ENCODE peak calls at places on chromosomes 5 and 9, in seven cellular contexts. R is fibroblast of lung, V is keratinocyte, I is mesenchymal stem cell, H is neural progenitor cell, Y is MM.1S, B is astrocyte. O is an unnamed sample.
A peak's percentile ranks its signal among the peaks of the same experiment; 100 is the strongest.

GRCh38 chr9:100714372-100715099 is 136.7 kb downstream of the CAVIN4 start:
- DNase-seq in H (peak; percentile 83), B (peak; percentile 7), I (peak; percentile 2), Y (peak; percentile 53), V (peak; percentile 15), R (peak; percentile 21), O (no peak)

GRCh38 chr9:111350556-111350955 is 20.5 kb upstream of the OR2K2 start:
- DNase-seq in R (no peak), B (peak; percentile 1), I (no peak), V (no peak), H (no peak), Y (no peak), O (no peak)

GRCh38 chr5:24509943-24510342 is 134.8 kb downstream of the CDH10 start:
- DNase-seq in I (no peak), H (no peak), R (no peak), Y (no peak), V (no peak), B (no peak), O (no peak)

GRCh38 chr5:89042746-89043145 is 159.8 kb upstream of the MEF2C start:
- DNase-seq in B (no peak), Y (no peak), H (no peak), I (no peak), V (no peak), R (no peak), O (no peak)

GRCh38 chr9:23824241-23825142 is 1.5 kb downstream of the ELAVL2 start:
- DNase-seq in V (no peak), B (peak; percentile 13), I (peak; percentile 11), R (peak; percentile 36), H (peak; percentile 90), Y (no peak), O (no peak)

GRCh38 chr9:1429328-1429727 is 379.2 kb downstream of the DMRT2 start:
- DNase-seq in V (no peak), B (no peak), I (no peak), R (no peak), Y (no peak), H (no peak), O (no peak)

GRCh38 chr9:126781717-126782388 is 23.0 kb upstream of the ZBTB43 start:
- DNase-seq in V (no peak), R (peak; percentile 49), B (peak; percentile 21), I (peak; percentile 74), H (peak; percentile 93), Y (peak; percentile 63), O (peak; percentile 63)

GRCh38 chr9:74645007-74645639 is 148.0 kb downstream of the RORB start:
- DNase-seq in H (peak; percentile 69), I (peak; percentile 5), R (peak; percentile 9), V (no peak), B (no peak), Y (peak; percentile 35), O (no peak)

GRCh38 chr5:172745836-172746235 is 25.2 kb downstream of the DUSP1 start:
- DNase-seq in R (no peak), Y (no peak), V (no peak), H (no peak), I (no peak), B (no peak), O (no peak)

GRCh38 chr5:135600141-135600570 is 21.4 kb upstream of the CXCL14 start:
- DNase-seq in V (no peak), H (no peak), B (no peak), Y (no peak), R (no peak), I (no peak), O (no peak)

GRCh38 chr9:131591845-131592208 is 46.5 kb downstream of the PRRT1B start:
- DNase-seq in Y (no peak), H (no peak), R (no peak), V (no peak), I (no peak), B (no peak), O (no peak)

GRCh38 chr5:154756203-154756870 is 1.2 kb downstream of the LARP1 start:
- DNase-seq in I (peak; percentile 45), B (no peak), Y (peak; percentile 40), V (no peak), H (peak; percentile 54), R (no peak), O (peak; percentile 60)

GRCh38 chr5:154757647-154758406 is 2.6 kb downstream of the LARP1 start:
- DNase-seq in R (peak; percentile 57), Y (no peak), I (peak; percentile 43), H (peak; percentile 22), B (peak; percentile 50), V (no peak), O (no peak)

GRCh38 chr5:154756871-154757646 is 1.9 kb downstream of the LARP1 start:
- DNase-seq in R (peak; percentile 57), V (no peak), Y (peak; percentile 38), B (no peak), H (peak; percentile 71), I (peak; percentile 48), O (peak; percentile 34)

GRCh38 chr5:154758977-154759376 is 3.8 kb downstream of the LARP1 start:
- DNase-seq in H (no peak), V (no peak), B (no peak), R (no peak), I (no peak), Y (no peak), O (peak; percentile 50)

GRCh38 chr5:154758501-154758900 is 3.3 kb downstream of the LARP1 start:
- DNase-seq in I (peak; percentile 46), V (no peak), R (no peak), H (no peak), Y (no peak), B (no peak), O (no peak)
- H3K4me1 ChIP-seq in I (peaks cover 12% of the 10 kb centered on the region), V (peaks cover 38% of the 10 kb centered on the region), R (peaks cover 17% of the 10 kb centered on the region), H (peaks cover 52% of the 10 kb centered on the region), Y (peaks cover 45% of the 10 kb centered on the region), B (peaks cover 24% of the 10 kb centered on the region), O (peaks cover 49% of the 10 kb centered on the region)

GRCh38 chr5:93099902-93100347 is 481.1 kb downstream of the NR2F1-AS1 start:
- DNase-seq in V (no peak), I (no peak), Y (no peak), R (peak; percentile 32), H (no peak), B (peak; percentile 20), O (no peak)

GRCh38 chr5:93092349-93093105 is 488.5 kb downstream of the NR2F1-AS1 start:
- DNase-seq in V (no peak), I (no peak), B (peak; percentile 49), Y (no peak), R (peak; percentile 62), H (no peak), O (no peak)

GRCh38 chr5:93100976-93101375 is 480.0 kb downstream of the NR2F1-AS1 start:
- DNase-seq in R (peak; percentile 52), H (no peak), Y (no peak), V (no peak), I (no peak), B (peak; percentile 35), O (no peak)

GRCh38 chr5:93100433-93100832 is 480.6 kb downstream of the NR2F1-AS1 start:
- DNase-seq in H (no peak), Y (no peak), B (peak; percentile 82), V (no peak), R (peak; percentile 85), I (peak; percentile 62), O (no peak)

GRCh38 chr5:93096561-93096960 is 484.5 kb downstream of the NR2F1-AS1 start:
- DNase-seq in Y (no peak), H (no peak), B (no peak), I (no peak), R (no peak), V (no peak), O (no peak)
- H2AFZ ChIP-seq in Y (no peak overlapping the region), H (no peak overlapping the region), B (no peak overlapping the region), I (no peak overlapping the region), R (no peak overlapping the region), V (no peak overlapping the region), O (no peak overlapping the region)

GRCh38 chr5:113205323-113205722 is 228.7 kb downstream of the DCP2 start:
- DNase-seq in B (no peak), V (no peak), Y (no peak), I (no peak), R (no peak), H (no peak), O (peak; percentile 46)

GRCh38 chr5:113204525-113205161 is 228.0 kb downstream of the DCP2 start:
- DNase-seq in Y (no peak), I (peak; percentile 58), H (no peak), R (peak; percentile 59), B (peak; percentile 49), V (peak; percentile 42), O (peak; percentile 33)

GRCh38 chr5:113202904-113203716 is 226.5 kb downstream of the DCP2 start:
- DNase-seq in H (peak; percentile 95), B (peak; percentile 77), Y (no peak), I (peak; percentile 80), R (peak; percentile 83), V (peak; percentile 42), O (peak; percentile 77)

GRCh38 chr5:113199122-113199905 is 222.7 kb downstream of the DCP2 start:
- DNase-seq in I (peak; percentile 68), B (peak; percentile 71), V (no peak), R (peak; percentile 75), Y (no peak), H (peak; percentile 24), O (no peak)

DNA sequence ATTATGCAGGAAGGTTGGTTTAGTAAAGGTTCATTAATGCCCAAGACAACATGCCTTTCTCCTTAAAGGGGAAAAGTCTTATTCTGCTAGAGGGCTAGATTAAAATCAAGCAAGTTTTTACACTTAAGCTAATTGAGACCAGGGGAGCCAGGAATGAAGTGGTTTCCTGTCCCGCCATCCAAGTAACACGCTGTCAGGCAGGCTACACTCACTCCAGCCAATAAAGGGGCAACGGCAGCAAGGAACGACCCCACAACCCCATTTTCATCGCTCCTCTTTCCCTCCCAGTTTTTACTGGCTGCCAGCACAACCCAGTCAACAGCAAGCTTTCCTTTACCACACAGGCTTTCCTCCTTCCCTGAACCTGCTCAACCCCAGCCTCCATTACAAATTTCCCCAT is 225.1 kb downstream of the DCP2 start:
- DNase-seq in I (no peak), B (peak; percentile 14), R (peak; percentile 28), Y (no peak), V (no peak), H (no peak), O (no peak)
- H3K4me1 ChIP-seq in I (peaks cover 6% of the 10 kb centered on the region), B (peaks cover 15% of the 10 kb centered on the region), R (no peaks in the 10 kb centered on the region), Y (peaks cover 15% of the 10 kb centered on the region), V (peaks cover 53% of the 10 kb centered on the region), H (peaks cover 26% of the 10 kb centered on the region), O (peaks cover 35% of the 10 kb centered on the region)

GRCh38 chr5:133081716-133082115 is 29.9 kb downstream of the HSPA4 start:
- DNase-seq in I (no peak), H (no peak), B (no peak), V (no peak), R (no peak), Y (no peak), O (no peak)

GRCh38 chr5:133075572-133076536 is 24.0 kb downstream of the HSPA4 start:
- DNase-seq in I (no peak), R (no peak), H (no peak), V (no peak), Y (no peak), B (no peak), O (no peak)

GRCh38 chr5:133081036-133081435 is 29.2 kb downstream of the HSPA4 start:
- DNase-seq in B (no peak), V (no peak), Y (no peak), I (no peak), H (no peak), R (no peak), O (no peak)

GRCh38 chr5:133082128-133082527 is 30.3 kb downstream of the HSPA4 start:
- DNase-seq in R (no peak), Y (no peak), H (no peak), I (no peak), V (no peak), B (no peak), O (no peak)

DNA sequence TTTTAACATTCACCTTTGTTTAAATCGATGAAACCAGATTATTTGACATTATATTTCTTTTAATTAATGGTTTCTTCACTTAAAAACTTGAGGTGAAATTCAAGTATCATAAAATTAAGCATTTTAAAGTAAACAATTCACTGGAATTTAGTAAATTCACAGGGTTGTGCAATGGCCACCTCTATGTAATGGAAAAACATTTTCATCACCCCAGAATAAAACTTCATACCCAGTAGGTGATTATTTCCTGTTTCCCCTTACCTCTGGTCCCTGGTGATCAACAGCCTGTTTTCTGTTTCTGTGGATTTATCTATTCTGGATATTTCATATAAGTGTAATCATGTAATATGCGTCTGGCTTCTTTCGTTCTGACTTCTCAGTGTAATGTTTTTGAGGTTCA is 27.2 kb downstream of the HSPA4 start:
- DNase-seq in Y (no peak), H (no peak), I (peak; percentile 13), B (no peak), R (no peak), V (no peak), O (no peak)
- H2AFZ ChIP-seq in Y (no peak overlapping the region), H (no peak overlapping the region), I (no peak overlapping the region), B (no peak overlapping the region), R (no peak overlapping the region), V (no peak overlapping the region), O (no peak overlapping the region)